ENCODE peak calls at places on chromosome 17, in eight cellular contexts. F is A549, E is Peyer's patch, Q is cardiac fibroblast, T is fibroblast of the aortic adventitia, P is left lung, S is colonic mucosa, N is A673. D is an unnamed sample.
A peak's percentile ranks its signal among the peaks of the same experiment; 100 is the strongest.

GRCh38 chr17:62605588-62605987 is 21.9 kb upstream of the MRC2 start:
- DNase-seq in F (no peak), E (no peak), S (no peak), P (no peak), N (no peak), T (no peak), Q (no peak), D (no peak)

GRCh38 chr17:45147581-45148182 is 593 bp upstream of the HEXIM1 start:
- DNase-seq in N (peak; percentile 93), S (peak; percentile 83), P (peak; percentile 87), F (peak; percentile 99), Q (peak; percentile 96), E (peak; percentile 62), T (peak; percentile 98), D (peak; percentile 86)

GRCh38 chr17:76873856-76874255 is 5.7 kb downstream of the MGAT5B start:
- DNase-seq in P (no peak), E (no peak), Q (no peak), T (no peak), N (no peak), F (no peak), S (no peak), D (no peak)

GRCh38 chr17:44636562-44636961 is 19.7 kb upstream of the MEIOC start:
- DNase-seq in F (peak; percentile 69), N (peak; percentile 1), Q (peak; percentile 70), P (no peak), E (no peak), S (no peak), T (peak; percentile 83), D (peak; percentile 10)

GRCh38 chr17:45101883-45102811 is 30.2 kb downstream of the PLCD3 start:
- DNase-seq in F (no peak), N (no peak), P (no peak), T (peak; percentile 44), E (no peak), S (no peak), Q (no peak), D (no peak)

GRCh38 chr17:66275651-66276050 is 26.8 kb upstream of the PRKCA start:
- DNase-seq in F (peak; percentile 97), S (no peak), N (peak; percentile 81), E (no peak), T (peak; percentile 98), Q (peak; percentile 98), P (no peak), D (peak; percentile 94)

GRCh38 chr17:42288985-42289862 is 926 bp downstream of the STAT5A start:
- DNase-seq in T (no peak), F (no peak), P (peak; percentile 55), E (peak; percentile 75), S (peak; percentile 66), Q (no peak), N (no peak), D (no peak)

GRCh38 chr17:63754046-63754445 is 12.4 kb upstream of the STRADA start:
- DNase-seq in Q (no peak), E (no peak), S (no peak), P (no peak), T (no peak), F (no peak), N (no peak), D (no peak)

GRCh38 chr17:17127730-17128291 is 78.3 kb downstream of the PLD6 start:
- DNase-seq in Q (no peak), P (peak; percentile 57), N (no peak), F (no peak), E (no peak), T (no peak), S (no peak), D (no peak)

GRCh38 chr17:81432873-81433451 is 37.7 kb downstream of the BAHCC1 start:
- DNase-seq in F (peak; percentile 56), T (no peak), E (no peak), P (peak; percentile 63), S (peak; percentile 58), Q (no peak), N (no peak), D (no peak)

GRCh38 chr17:78883090-78883532 is 19.9 kb downstream of the CEP295NL start:
- DNase-seq in N (no peak), P (peak; percentile 82), F (peak; percentile 94), Q (peak; percentile 91), E (no peak), T (peak; percentile 84), S (peak; percentile 52), D (no peak)

GRCh38 chr17:82687375-82687861 is 11.1 kb downstream of the RAB40B start:
- DNase-seq in N (no peak), P (no peak), F (peak; percentile 83), E (no peak), T (no peak), Q (no peak), S (no peak), D (peak; percentile 90)

GRCh38 chr17:81509048-81509686 is 3.4 kb downstream of the ACTG1 start:
- DNase-seq in N (no peak), Q (no peak), S (peak; percentile 59), P (no peak), F (peak; percentile 69), T (no peak), E (no peak), D (no peak)

GRCh38 chr17:9900019-9900594 is 5.0 kb downstream of the RCVRN start:
- DNase-seq in N (no peak), E (no peak), S (no peak), T (no peak), P (no peak), F (no peak), Q (no peak), D (no peak)

GRCh38 chr17:79844869-79845600 is 5.8 kb upstream of the CBX4 start:
- DNase-seq in E (no peak), P (no peak), Q (peak; percentile 21), S (peak; percentile 67), F (peak; percentile 58), T (peak; percentile 22), N (peak; percentile 60), D (no peak)

GRCh38 chr17:64282753-64283080 is 19.7 kb upstream of the TEX2 start:
- DNase-seq in N (peak; percentile 17), Q (no peak), T (no peak), P (no peak), E (no peak), S (no peak), F (no peak), D (no peak)

GRCh38 chr17:77209330-77209748 is 68.6 kb downstream of the SEC14L1 start:
- DNase-seq in E (no peak), P (no peak), T (no peak), Q (no peak), F (no peak), S (no peak), N (no peak), D (no peak)

GRCh38 chr17:64213995-64214507 is 49.0 kb downstream of the TEX2 start:
- DNase-seq in T (peak; percentile 22), N (peak; percentile 85), F (no peak), Q (no peak), E (no peak), P (no peak), S (no peak), D (peak; percentile 85)

GRCh38 chr17:8046929-8047768 is 8.3 kb downstream of the ALOX15B start:
- DNase-seq in Q (no peak), E (no peak), N (no peak), F (no peak), S (no peak), T (no peak), P (no peak), D (no peak)

GRCh38 chr17:81483085-81483861 is 29.3 kb downstream of the ACTG1 start:
- DNase-seq in N (no peak), P (no peak), F (no peak), E (peak; percentile 75), T (no peak), S (peak; percentile 32), Q (peak; percentile 33), D (no peak)

GRCh38 chr17:60522889-60523626 is 3.0 kb downstream of the APPBP2 start:
- DNase-seq in N (no peak), E (no peak), Q (no peak), S (no peak), P (no peak), F (no peak), T (no peak), D (no peak)
- H3K4me3 ChIP-seq in N (no peak overlapping the region), E (no peak overlapping the region), Q (no peak overlapping the region), S (no peak overlapping the region), P (no peak overlapping the region), F (no peak overlapping the region), T (peak overlapping the region; percentile 26), D (peak overlapping the region; percentile 97)

GRCh38 chr17:34318474-34318873 is 761 bp upstream of the CCL8 start:
- DNase-seq in N (peak; percentile 7), Q (peak; percentile 15), E (peak; percentile 20), P (no peak), F (peak; percentile 35), S (no peak), T (no peak), D (no peak)
- TF ChIP-seq CTCF in N (peak; percentile 17), Q (peak; percentile 6), E (no peak), P (no peak), F (no peak), S (no peak), T (no peak), D (peak; percentile 5)

GRCh38 chr17:13986855-13987254 is 82.4 kb upstream of the COX10 start:
- DNase-seq in F (no peak), S (no peak), Q (no peak), P (no peak), T (no peak), E (no peak), N (no peak), D (no peak)
- H3K4me3 ChIP-seq in F (no peak overlapping the region), S (no peak overlapping the region), Q (no peak overlapping the region), P (no peak overlapping the region), T (no peak overlapping the region), E (no peak overlapping the region), N (no peak overlapping the region), D (no peak overlapping the region)

GRCh38 chr17:73029941-73030340 is 62.5 kb downstream of the SLC39A11 start:
- DNase-seq in N (no peak), P (no peak), F (no peak), E (no peak), T (no peak), S (no peak), Q (no peak), D (no peak)

GRCh38 chr17:73025041-73025440 is 67.4 kb downstream of the SLC39A11 start:
- DNase-seq in P (no peak), S (no peak), E (no peak), Q (no peak), F (no peak), N (no peak), T (no peak), D (no peak)

GRCh38 chr17:73028311-73028755 is 64.2 kb downstream of the SLC39A11 start:
- DNase-seq in E (no peak), S (no peak), T (peak; percentile 75), P (no peak), F (no peak), Q (peak; percentile 22), N (no peak), D (peak; percentile 33)

GRCh38 chr17:73029021-73029420 is 63.5 kb downstream of the SLC39A11 start:
- DNase-seq in P (no peak), T (no peak), Q (no peak), F (no peak), N (no peak), S (no peak), E (no peak), D (no peak)

DNA sequence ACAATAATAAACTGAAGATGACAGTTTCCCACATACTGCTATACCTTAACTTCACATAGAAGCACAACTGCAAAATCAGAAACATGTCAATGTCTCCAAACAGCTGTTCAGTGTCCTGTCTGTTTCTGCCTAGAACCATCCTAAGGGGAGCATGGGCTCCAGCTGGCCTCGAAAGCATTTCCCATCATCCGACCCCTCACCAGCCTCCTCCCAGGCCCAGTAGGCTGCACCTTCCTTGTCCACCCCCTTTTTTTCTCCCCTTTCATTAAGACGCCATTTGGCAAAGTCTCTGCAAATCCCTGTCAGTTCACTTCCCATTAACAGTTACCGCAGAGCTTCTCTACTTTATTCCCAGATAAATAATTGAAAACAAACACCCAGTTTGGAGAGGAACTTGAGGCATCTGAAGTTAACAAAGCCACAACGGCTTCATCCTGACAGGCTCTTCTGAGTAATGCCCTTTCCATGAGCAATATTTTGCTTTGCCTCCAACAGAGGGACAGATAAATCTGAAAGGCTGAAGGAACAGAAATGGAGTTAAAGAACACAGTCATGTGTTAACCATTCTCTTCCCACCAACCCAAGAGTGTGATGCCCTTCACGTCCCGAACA is 65.3 kb downstream of the SLC39A11 start:
- DNase-seq in F (no peak), Q (no peak), P (no peak), T (peak; percentile 30), E (no peak), N (no peak), S (no peak), D (no peak)
- TF ChIP-seq CTCF in F (no peak), Q (no peak), P (no peak), T (no peak), E (no peak), N (no peak), S (no peak), D (no peak)